ENCODE peak calls at places on chromosomes 1 and 21, in six cellular contexts. One of them, this sample, is unnamed.

GRCh38 chr1:35560256-35561225 is 2.9 kb downstream of the NCDN start:
- DNase-seq in stimulated activated CD4-positive, alpha-beta T cell treated with anti-CD3 and anti-CD28 coated beads, TNF-alpha, amount 100 ng/mL, for 1 hour: no peak
- DNase-seq in prostate gland: peak
- DNase-seq in CD8-positive, alpha-beta T cell: no peak
- DNase-seq in GOT3: no peak
- DNase-seq in putamen: peak
- DNase-seq in this sample: peak

GRCh38 chr1:231493421-231494185 is 34.9 kb upstream of the TSNAX start:
- DNase-seq in stimulated activated CD4-positive, alpha-beta T cell treated with anti-CD3 and anti-CD28 coated beads, TNF-alpha, amount 100 ng/mL, for 1 hour: no peak
- DNase-seq in prostate gland: no peak
- DNase-seq in CD8-positive, alpha-beta T cell: no peak
- DNase-seq in GOT3: no peak
- DNase-seq in putamen: no peak
- DNase-seq in this sample: no peak

GRCh38 chr1:48061162-48062136 is 64.3 kb upstream of the TRABD2B start:
- DNase-seq in stimulated activated CD4-positive, alpha-beta T cell treated with anti-CD3 and anti-CD28 coated beads, TNF-alpha, amount 100 ng/mL, for 1 hour: no peak
- DNase-seq in prostate gland: peak
- DNase-seq in CD8-positive, alpha-beta T cell: no peak
- DNase-seq in GOT3: no peak
- DNase-seq in putamen: peak
- DNase-seq in this sample: peak

GRCh38 chr21:43694437-43695079 is 24.4 kb upstream of the PDXK start:
- DNase-seq in stimulated activated CD4-positive, alpha-beta T cell treated with anti-CD3 and anti-CD28 coated beads, TNF-alpha, amount 100 ng/mL, for 1 hour: no peak
- DNase-seq in prostate gland: no peak
- DNase-seq in CD8-positive, alpha-beta T cell: no peak
- DNase-seq in GOT3: no peak
- DNase-seq in putamen: no peak
- DNase-seq in this sample: no peak

GRCh38 chr1:44628962-44629756 is 45.1 kb downstream of the TMEM53 start:
- DNase-seq in stimulated activated CD4-positive, alpha-beta T cell treated with anti-CD3 and anti-CD28 coated beads, TNF-alpha, amount 100 ng/mL, for 1 hour: no peak
- DNase-seq in prostate gland: no peak
- DNase-seq in CD8-positive, alpha-beta T cell: no peak
- DNase-seq in GOT3: no peak
- DNase-seq in putamen: no peak
- DNase-seq in this sample: no peak

GRCh38 chr1:56284933-56285332 is 294.4 kb downstream of the PLPP3 start:
- DNase-seq in stimulated activated CD4-positive, alpha-beta T cell treated with anti-CD3 and anti-CD28 coated beads, TNF-alpha, amount 100 ng/mL, for 1 hour: no peak
- DNase-seq in prostate gland: no peak
- DNase-seq in CD8-positive, alpha-beta T cell: no peak
- DNase-seq in GOT3: no peak
- DNase-seq in putamen: no peak
- DNase-seq in this sample: peak

GRCh38 chr1:151196292-151196800 is 2.0 kb upstream of the PIP5K1A start:
- DNase-seq in stimulated activated CD4-positive, alpha-beta T cell treated with anti-CD3 and anti-CD28 coated beads, TNF-alpha, amount 100 ng/mL, for 1 hour: no peak
- DNase-seq in prostate gland: peak
- DNase-seq in CD8-positive, alpha-beta T cell: peak
- DNase-seq in GOT3: no peak
- DNase-seq in putamen: peak
- DNase-seq in this sample: peak

GRCh38 chr21:38439957-38440356 is 58.3 kb downstream of the ERG start:
- DNase-seq in stimulated activated CD4-positive, alpha-beta T cell treated with anti-CD3 and anti-CD28 coated beads, TNF-alpha, amount 100 ng/mL, for 1 hour: no peak
- DNase-seq in prostate gland: no peak
- DNase-seq in CD8-positive, alpha-beta T cell: no peak
- DNase-seq in GOT3: no peak
- DNase-seq in putamen: no peak
- DNase-seq in this sample: no peak

GRCh38 chr1:227788279-227789041 is 27.0 kb upstream of the PRSS38 start:
- DNase-seq in stimulated activated CD4-positive, alpha-beta T cell treated with anti-CD3 and anti-CD28 coated beads, TNF-alpha, amount 100 ng/mL, for 1 hour: no peak
- DNase-seq in prostate gland: no peak
- DNase-seq in CD8-positive, alpha-beta T cell: no peak
- DNase-seq in GOT3: no peak
- DNase-seq in putamen: no peak
- DNase-seq in this sample: no peak

GRCh38 chr21:35138665-35139381 is 89.7 kb upstream of the RUNX1 start:
- DNase-seq in stimulated activated CD4-positive, alpha-beta T cell treated with anti-CD3 and anti-CD28 coated beads, TNF-alpha, amount 100 ng/mL, for 1 hour: peak
- DNase-seq in prostate gland: no peak
- DNase-seq in CD8-positive, alpha-beta T cell: peak
- DNase-seq in GOT3: no peak
- DNase-seq in putamen: no peak
- DNase-seq in this sample: no peak

GRCh38 chr1:183129921-183130675 is 56.0 kb upstream of the LAMC2 start:
- DNase-seq in stimulated activated CD4-positive, alpha-beta T cell treated with anti-CD3 and anti-CD28 coated beads, TNF-alpha, amount 100 ng/mL, for 1 hour: no peak
- DNase-seq in prostate gland: no peak
- DNase-seq in CD8-positive, alpha-beta T cell: no peak
- DNase-seq in GOT3: no peak
- DNase-seq in putamen: no peak
- DNase-seq in this sample: no peak

GRCh38 chr1:110542730-110543129 is 23.8 kb upstream of the KCNA10 start:
- DNase-seq in stimulated activated CD4-positive, alpha-beta T cell treated with anti-CD3 and anti-CD28 coated beads, TNF-alpha, amount 100 ng/mL, for 1 hour: no peak
- DNase-seq in prostate gland: no peak
- DNase-seq in CD8-positive, alpha-beta T cell: no peak
- DNase-seq in GOT3: no peak
- DNase-seq in putamen: no peak
- DNase-seq in this sample: no peak

GRCh38 chr21:43332872-43333300 is 94.0 kb downstream of the SIK1 start:
- DNase-seq in stimulated activated CD4-positive, alpha-beta T cell treated with anti-CD3 and anti-CD28 coated beads, TNF-alpha, amount 100 ng/mL, for 1 hour: no peak
- DNase-seq in prostate gland: no peak
- DNase-seq in CD8-positive, alpha-beta T cell: no peak
- DNase-seq in GOT3: no peak
- DNase-seq in putamen: no peak
- DNase-seq in this sample: no peak

This sample was measured in body of pancreas.